ENCODE peak calls at places on chromosome 18, in four cellular contexts. One of them, this sample, is unnamed.
A peak's percentile ranks its signal among the peaks of the same experiment; 100 is the strongest.

GRCh38 chr18:32998285-32998684 is 225.5 kb upstream of the KLHL14 start:
- DNase-seq in activated T-helper 9 cell treated with anti-CD3 and anti-CD28 coated beads, Interleukin-2, amount 50 U/mL, for 16 hours: no peak
- DNase-seq in activated effector memory CD4-positive, alpha-beta T cell treated with anti-CD3 and anti-CD28 coated beads, Interleukin-2, amount 50 U/mL, for 16 hours: no peak
- DNase-seq in kidney tubule cell: no peak
- DNase-seq in this sample: no peak

GRCh38 chr18:62537946-62538345 is 15.1 kb downstream of the ZCCHC2 start:
- DNase-seq in activated T-helper 9 cell treated with anti-CD3 and anti-CD28 coated beads, Interleukin-2, amount 50 U/mL, for 16 hours: no peak
- DNase-seq in activated effector memory CD4-positive, alpha-beta T cell treated with anti-CD3 and anti-CD28 coated beads, Interleukin-2, amount 50 U/mL, for 16 hours: no peak
- DNase-seq in kidney tubule cell: peak; percentile 80
- DNase-seq in this sample: no peak

GRCh38 chr18:30175621-30176225 is 866.8 kb downstream of the DSC3 start:
- DNase-seq in activated T-helper 9 cell treated with anti-CD3 and anti-CD28 coated beads, Interleukin-2, amount 50 U/mL, for 16 hours: no peak
- DNase-seq in activated effector memory CD4-positive, alpha-beta T cell treated with anti-CD3 and anti-CD28 coated beads, Interleukin-2, amount 50 U/mL, for 16 hours: no peak
- DNase-seq in kidney tubule cell: no peak
- DNase-seq in this sample: no peak

GRCh38 chr18:70289351-70290330 is 796 bp downstream of the SOCS6 start:
- DNase-seq in activated T-helper 9 cell treated with anti-CD3 and anti-CD28 coated beads, Interleukin-2, amount 50 U/mL, for 16 hours: no peak
- DNase-seq in activated effector memory CD4-positive, alpha-beta T cell treated with anti-CD3 and anti-CD28 coated beads, Interleukin-2, amount 50 U/mL, for 16 hours: no peak
- DNase-seq in kidney tubule cell: peak; percentile 47
- DNase-seq in this sample: no peak

GRCh38 chr18:10926565-10927194 is 222.7 kb downstream of the PIEZO2 start:
- DNase-seq in activated T-helper 9 cell treated with anti-CD3 and anti-CD28 coated beads, Interleukin-2, amount 50 U/mL, for 16 hours: no peak
- DNase-seq in activated effector memory CD4-positive, alpha-beta T cell treated with anti-CD3 and anti-CD28 coated beads, Interleukin-2, amount 50 U/mL, for 16 hours: no peak
- DNase-seq in kidney tubule cell: peak; percentile 57
- DNase-seq in this sample: no peak

GRCh38 chr18:32803571-32803970 is 30.7 kb upstream of the KLHL14 start:
- DNase-seq in activated T-helper 9 cell treated with anti-CD3 and anti-CD28 coated beads, Interleukin-2, amount 50 U/mL, for 16 hours: no peak
- DNase-seq in activated effector memory CD4-positive, alpha-beta T cell treated with anti-CD3 and anti-CD28 coated beads, Interleukin-2, amount 50 U/mL, for 16 hours: no peak
- DNase-seq in kidney tubule cell: peak; percentile 92
- DNase-seq in this sample: no peak

GRCh38 chr18:9571546-9571945 is 42.8 kb downstream of the PPP4R1 start:
- DNase-seq in activated T-helper 9 cell treated with anti-CD3 and anti-CD28 coated beads, Interleukin-2, amount 50 U/mL, for 16 hours: no peak
- DNase-seq in activated effector memory CD4-positive, alpha-beta T cell treated with anti-CD3 and anti-CD28 coated beads, Interleukin-2, amount 50 U/mL, for 16 hours: no peak
- DNase-seq in kidney tubule cell: no peak
- DNase-seq in this sample: no peak

GRCh38 chr18:25351280-25351772 is 640 bp downstream of the ZNF521 start:
- DNase-seq in activated T-helper 9 cell treated with anti-CD3 and anti-CD28 coated beads, Interleukin-2, amount 50 U/mL, for 16 hours: no peak
- DNase-seq in activated effector memory CD4-positive, alpha-beta T cell treated with anti-CD3 and anti-CD28 coated beads, Interleukin-2, amount 50 U/mL, for 16 hours: no peak
- DNase-seq in kidney tubule cell: no peak
- DNase-seq in this sample: no peak

GRCh38 chr18:41532344-41533086 is 422.5 kb upstream of the PIK3C3 start:
- DNase-seq in activated T-helper 9 cell treated with anti-CD3 and anti-CD28 coated beads, Interleukin-2, amount 50 U/mL, for 16 hours: no peak
- DNase-seq in activated effector memory CD4-positive, alpha-beta T cell treated with anti-CD3 and anti-CD28 coated beads, Interleukin-2, amount 50 U/mL, for 16 hours: no peak
- DNase-seq in kidney tubule cell: peak; percentile 1
- DNase-seq in this sample: no peak

GRCh38 chr18:8609711-8610441 is 639 bp downstream of the RAB12 start:
- DNase-seq in activated T-helper 9 cell treated with anti-CD3 and anti-CD28 coated beads, Interleukin-2, amount 50 U/mL, for 16 hours: peak; percentile 12
- DNase-seq in activated effector memory CD4-positive, alpha-beta T cell treated with anti-CD3 and anti-CD28 coated beads, Interleukin-2, amount 50 U/mL, for 16 hours: peak; percentile 70
- DNase-seq in kidney tubule cell: peak; percentile 8
- DNase-seq in this sample: no peak

GRCh38 chr18:55401638-55402191 is 186.3 kb downstream of the TCF4 start:
- DNase-seq in activated T-helper 9 cell treated with anti-CD3 and anti-CD28 coated beads, Interleukin-2, amount 50 U/mL, for 16 hours: no peak
- DNase-seq in activated effector memory CD4-positive, alpha-beta T cell treated with anti-CD3 and anti-CD28 coated beads, Interleukin-2, amount 50 U/mL, for 16 hours: no peak
- DNase-seq in kidney tubule cell: peak; percentile 33
- DNase-seq in this sample: no peak

GRCh38 chr18:62384610-62385097 is 59.5 kb downstream of the TNFRSF11A start:
- DNase-seq in activated T-helper 9 cell treated with anti-CD3 and anti-CD28 coated beads, Interleukin-2, amount 50 U/mL, for 16 hours: no peak
- DNase-seq in activated effector memory CD4-positive, alpha-beta T cell treated with anti-CD3 and anti-CD28 coated beads, Interleukin-2, amount 50 U/mL, for 16 hours: no peak
- DNase-seq in kidney tubule cell: peak; percentile 60
- DNase-seq in this sample: no peak

GRCh38 chr18:61606759-61607158 is 273.5 kb downstream of the CDH20 start:
- DNase-seq in activated T-helper 9 cell treated with anti-CD3 and anti-CD28 coated beads, Interleukin-2, amount 50 U/mL, for 16 hours: no peak
- DNase-seq in activated effector memory CD4-positive, alpha-beta T cell treated with anti-CD3 and anti-CD28 coated beads, Interleukin-2, amount 50 U/mL, for 16 hours: no peak
- DNase-seq in kidney tubule cell: peak; percentile 98
- DNase-seq in this sample: no peak

GRCh38 chr18:5582054-5582453 is 38.3 kb upstream of the EPB41L3 start:
- DNase-seq in activated T-helper 9 cell treated with anti-CD3 and anti-CD28 coated beads, Interleukin-2, amount 50 U/mL, for 16 hours: no peak
- DNase-seq in activated effector memory CD4-positive, alpha-beta T cell treated with anti-CD3 and anti-CD28 coated beads, Interleukin-2, amount 50 U/mL, for 16 hours: no peak
- DNase-seq in kidney tubule cell: no peak
- DNase-seq in this sample: no peak

GRCh38 chr18:63979409-63979908 is 9.6 kb downstream of the SERPINB8 start:
- DNase-seq in activated T-helper 9 cell treated with anti-CD3 and anti-CD28 coated beads, Interleukin-2, amount 50 U/mL, for 16 hours: no peak
- DNase-seq in activated effector memory CD4-positive, alpha-beta T cell treated with anti-CD3 and anti-CD28 coated beads, Interleukin-2, amount 50 U/mL, for 16 hours: no peak
- DNase-seq in kidney tubule cell: peak; percentile 71
- DNase-seq in this sample: peak; percentile 31

This sample was measured in hypothalamus.